ENCODE peak calls at places on chromosome 1, in four cellular contexts. F, Y, O and L are unnamed samples. For H3K9me3, the result is how much of the 10 kb centered on the place peaks cover.

GRCh38 chr1:209648931-209649776 is 3.1 kb downstream of the LAMB3 start:
- DNase-seq in F (peak), Y (no peak), O (peak), L (no peak)

GRCh38 chr1:205458777-205459566 is 3.1 kb upstream of the BLACAT1 start:
- DNase-seq in F (no peak), Y (no peak), O (no peak), L (no peak)

GRCh38 chr1:53608071-53608470 is 130.9 kb downstream of the GLIS1 start:
- DNase-seq in F (no peak), Y (no peak), O (no peak), L (no peak)

GRCh38 chr1:44524180-44524579 is 119.1 kb downstream of the RNF220 start:
- DNase-seq in F (no peak), Y (no peak), O (no peak), L (no peak)

GRCh38 chr1:31521761-31522555 is 54.4 kb upstream of the TINAGL1 start:
- DNase-seq in F (no peak), Y (no peak), O (no peak), L (no peak)

GRCh38 chr1:182784556-182785171 is 4.9 kb upstream of the NPL start:
- DNase-seq in F (peak), Y (no peak), O (peak), L (peak)

GRCh38 chr1:209249280-209249670 is 334.2 kb upstream of the CAMK1G start:
- DNase-seq in F (no peak), Y (no peak), O (no peak), L (no peak)

GRCh38 chr1:155250633-155251449 is 4.4 kb downstream of the ENTREP3 start:
- DNase-seq in F (peak), Y (peak), O (peak), L (peak)

GRCh38 chr1:237327061-237327460 is 285.1 kb downstream of the RYR2 start:
- DNase-seq in F (no peak), Y (no peak), O (no peak), L (no peak)

GRCh38 chr1:234926252-234926573 is 202.4 kb downstream of the TOMM20 start:
- DNase-seq in F (no peak), Y (no peak), O (no peak), L (no peak)

GRCh38 chr1:58308206-58308605 is 238.3 kb downstream of the OMA1 start:
- DNase-seq in F (no peak), Y (no peak), O (no peak), L (no peak)

GRCh38 chr1:82449671-82450070 is 648.9 kb downstream of the ADGRL2 start:
- DNase-seq in F (no peak), Y (no peak), O (no peak), L (no peak)

GRCh38 chr1:16978589-16979474 is 1.6 kb downstream of the MFAP2 start:
- DNase-seq in F (no peak), Y (no peak), O (peak), L (no peak)

GRCh38 chr1:51473716-51474115 is 45.4 kb downstream of the EPS15 start:
- DNase-seq in F (no peak), Y (no peak), O (no peak), L (no peak)

GRCh38 chr1:1212780-1213152 is 1.2 kb downstream of the TNFRSF4 start:
- DNase-seq in F (no peak), Y (peak), O (no peak), L (no peak)

GRCh38 chr1:26705788-26706237 is 10.0 kb downstream of the ARID1A start:
- DNase-seq in F (peak), Y (no peak), O (no peak), L (peak)

GRCh38 chr1:72745413-72745812 is 463.1 kb upstream of the NEGR1 start:
- DNase-seq in F (no peak), Y (no peak), O (no peak), L (no peak)

GRCh38 chr1:230713915-230714764 is at the start of gene AGT:
- DNase-seq in F (no peak), Y (no peak), O (peak), L (peak)

GRCh38 chr1:7046314-7046713 is 261.1 kb downstream of the CAMTA1 start:
- DNase-seq in F (no peak), Y (no peak), O (no peak), L (no peak)

GRCh38 chr1:109919271-109919670 is 8.6 kb downstream of the CSF1 start:
- DNase-seq in F (no peak), Y (no peak), O (no peak), L (no peak)

GRCh38 chr1:232207089-232207723 is 422.7 kb downstream of the SIPA1L2 start:
- DNase-seq in F (no peak), Y (no peak), O (no peak), L (no peak)

GRCh38 chr1:202272446-202272845 is 69.3 kb downstream of the UBE2T start:
- DNase-seq in F (no peak), Y (no peak), O (no peak), L (no peak)

GRCh38 chr1:32470991-32471694 is 6.3 kb downstream of the ZBTB8B start:
- DNase-seq in F (no peak), Y (no peak), O (no peak), L (no peak)

GRCh38 chr1:36643391-36644270 is 160.9 kb upstream of the CSF3R start:
- DNase-seq in F (no peak), Y (no peak), O (no peak), L (no peak)

GRCh38 chr1:36035154-36035553 is 48.7 kb upstream of the TEKT2 start:
- DNase-seq in F (no peak), Y (no peak), O (no peak), L (no peak)

GRCh38 chr1:18946550-18947381 is 9.7 kb downstream of the IFFO2 start:
- DNase-seq in F (no peak), Y (no peak), O (no peak), L (no peak)

GRCh38 chr1:45356186-45356585 is 15.9 kb upstream of the MUTYH start:
- DNase-seq in F (no peak), Y (no peak), O (no peak), L (no peak)

GRCh38 chr1:45375104-45376090 is 35.2 kb upstream of the MUTYH start:
- DNase-seq in F (peak), Y (no peak), O (no peak), L (no peak)

GRCh38 chr1:81298321-81298720 is 502.4 kb upstream of the ADGRL2 start:
- DNase-seq in F (no peak), Y (no peak), O (no peak), L (no peak)

GRCh38 chr1:55524013-55524412 is 308.8 kb upstream of the USP24 start:
- DNase-seq in F (no peak), Y (no peak), O (peak), L (no peak)

GRCh38 chr1:13828454-13829151 is 128.6 kb downstream of the PRDM2 start:
- DNase-seq in F (no peak), Y (no peak), O (peak), L (no peak)

GRCh38 chr1:55479970-55480369 is 264.8 kb upstream of the USP24 start:
- DNase-seq in F (no peak), Y (no peak), O (no peak), L (no peak)

GRCh38 chr1:12603224-12603623 is 14.8 kb downstream of the DHRS3 start:
- DNase-seq in F (no peak), Y (no peak), O (no peak), L (no peak)

GRCh38 chr1:12052008-12052573 is 11.0 kb upstream of the TNFRSF8 start:
- DNase-seq in F (peak), Y (no peak), O (peak), L (no peak)

GRCh38 chr1:157505481-157506272 is 46.6 kb downstream of the FCRL5 start:
- DNase-seq in F (peak), Y (no peak), O (peak), L (peak)

GRCh38 chr1:164610528-164611222 is 51.7 kb downstream of the PBX1 start:
- DNase-seq in F (no peak), Y (no peak), O (no peak), L (no peak)

DNA sequence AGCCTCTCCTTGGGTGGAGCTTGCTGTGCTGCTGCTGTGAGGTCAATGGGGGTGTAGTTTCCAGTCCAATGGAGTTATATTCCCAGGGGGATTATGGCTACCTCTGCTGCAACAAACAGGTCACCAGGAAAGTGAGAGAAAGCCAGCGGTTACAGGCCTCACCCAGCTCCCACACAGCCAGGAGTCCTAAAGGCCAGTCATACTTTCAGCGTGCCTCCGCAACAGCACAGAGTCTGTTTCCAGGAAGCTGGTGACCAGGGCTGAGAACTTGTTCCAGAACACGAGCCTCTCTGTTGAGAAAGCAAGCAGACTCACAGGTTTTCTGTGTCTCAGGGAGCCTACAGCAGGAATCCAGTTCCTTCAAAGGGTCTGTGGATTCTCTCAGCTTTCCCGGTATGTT is 17.3 kb upstream of the OR2M5 start:
- DNase-seq in F (no peak), Y (no peak), O (no peak), L (no peak)
- H3K9me3 ChIP-seq in F (under half), Y (under half), O (under half), L (under half)

GRCh38 chr1:3013371-3014038 is 7.8 kb upstream of the ACTRT2 start:
- DNase-seq in F (no peak), Y (no peak), O (no peak), L (no peak)

GRCh38 chr1:3014041-3014440 is 7.2 kb upstream of the ACTRT2 start:
- DNase-seq in F (no peak), Y (no peak), O (no peak), L (no peak)

GRCh38 chr1:3015269-3015635 is 6.0 kb upstream of the ACTRT2 start:
- DNase-seq in F (no peak), Y (no peak), O (no peak), L (no peak)

GRCh38 chr1:3015744-3016143 is 5.5 kb upstream of the ACTRT2 start:
- DNase-seq in F (no peak), Y (no peak), O (no peak), L (no peak)

DNA sequence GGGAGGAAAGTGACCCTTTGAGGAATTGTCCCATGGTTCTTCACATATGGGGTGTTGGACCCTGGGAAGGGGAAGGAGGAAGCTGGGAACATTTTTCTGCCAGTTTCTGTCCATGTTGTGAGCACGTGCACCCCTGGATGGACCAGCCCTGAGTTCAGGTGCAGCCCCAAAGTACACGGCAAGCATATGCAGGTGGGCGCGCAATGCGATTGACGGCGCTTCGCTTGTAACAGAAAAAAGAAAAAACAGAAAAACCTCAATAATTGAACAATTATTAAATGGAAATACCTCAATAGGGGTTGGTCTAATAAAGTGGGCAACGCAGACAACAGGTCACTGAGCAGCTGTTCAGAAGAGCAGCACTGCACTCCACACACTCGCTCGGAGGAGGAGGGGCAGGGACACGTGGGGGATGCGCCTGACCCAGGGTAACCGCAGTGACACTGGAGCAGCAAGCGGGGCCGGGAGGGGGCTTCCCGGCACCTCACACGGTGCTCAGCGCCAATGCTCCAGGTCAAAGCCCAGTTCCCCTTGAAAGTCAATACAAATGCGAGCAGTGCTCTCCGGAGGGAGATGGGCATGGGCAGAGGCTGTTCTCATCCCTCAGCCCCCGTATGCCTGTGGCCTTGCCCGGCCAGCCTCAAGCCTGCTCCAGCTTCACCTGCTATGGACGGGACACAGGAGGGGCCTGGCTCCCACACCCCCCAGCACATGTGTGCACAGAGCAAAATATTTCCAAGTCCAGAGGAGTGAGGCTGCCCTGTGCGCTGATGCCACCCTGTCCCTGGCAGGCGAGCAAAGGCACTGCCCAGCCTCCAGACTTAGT is 6.6 kb upstream of the ACTRT2 start:
- DNase-seq in F (no peak), Y (no peak), O (no peak), L (no peak)
- H3K9me3 ChIP-seq in F (under half), Y (under half), O (under half), L (under half)

GRCh38 chr1:247953409-247953808 is 4.8 kb downstream of the OR2L8 start:
- DNase-seq in F (no peak), Y (no peak), O (no peak), L (no peak)

GRCh38 chr1:247942624-247943023 is 6.0 kb upstream of the OR2L8 start:
- DNase-seq in F (no peak), Y (no peak), O (no peak), L (no peak)

GRCh38 chr1:247948558-247948957 is at the start of gene OR2L8:
- DNase-seq in F (no peak), Y (no peak), O (no peak), L (no peak)
- H3K9me3 ChIP-seq in F (under half), Y (under half), O (under half), L (under half)

GRCh38 chr1:2501820-2502119 is 24.6 kb downstream of the PANK4 start:
- DNase-seq in F (no peak), Y (no peak), O (no peak), L (no peak)

GRCh38 chr1:2499260-2499659 is 23.2 kb downstream of the PLCH2 start:
- DNase-seq in F (no peak), Y (no peak), O (no peak), L (no peak)

GRCh38 chr1:2498648-2499047 is 22.6 kb downstream of the PLCH2 start:
- DNase-seq in F (no peak), Y (no peak), O (no peak), L (no peak)

GRCh38 chr1:2501041-2501819 is 25.1 kb downstream of the PLCH2 start:
- DNase-seq in F (no peak), Y (no peak), O (no peak), L (no peak)

GRCh38 chr1:2499986-2500596 is 24.0 kb downstream of the PLCH2 start:
- DNase-seq in F (no peak), Y (no peak), O (no peak), L (no peak)
- H3K9me3 ChIP-seq in F (under half), Y (under half), O (under half), L (under half)

DNA sequence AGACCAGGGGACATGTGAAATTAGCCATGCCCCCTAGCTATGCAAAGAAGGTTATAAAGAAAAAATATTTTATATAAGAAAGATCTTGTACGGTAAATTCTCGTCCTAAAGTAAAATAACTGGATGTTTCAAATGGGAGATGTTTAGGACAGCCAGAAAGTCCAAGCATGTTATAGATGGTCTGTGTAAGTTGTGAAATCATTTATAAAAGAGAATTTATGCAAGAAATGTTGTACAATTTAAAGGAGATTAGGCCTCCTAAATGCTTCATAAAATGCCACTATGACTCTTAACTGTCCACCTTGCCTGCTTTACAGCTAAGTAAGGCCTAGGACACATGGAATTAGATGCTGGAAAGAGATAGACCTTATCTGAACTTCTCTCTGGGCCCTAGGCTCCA is 118.1 kb upstream of the POGK start:
- DNase-seq in F (no peak), Y (no peak), O (no peak), L (no peak)
- H3K9me3 ChIP-seq in F (under half), Y (under half), O (under half), L (under half)